ENCODE peak calls at places on chromosome 6, in six cellular contexts. G is GM12878, H is H1, D is HepG2, W is GM12891, C is K562. S is an unnamed sample.

GRCh38 chr6:144285798-144286502 is 815 bp downstream of the UTRN start:
- DNase-seq in G (no peak), H (no peak), D (peak), W (peak), C (no peak), S (peak)

GRCh38 chr6:6486595-6486994 is 101.9 kb upstream of the LY86 start:
- DNase-seq in G (no peak), H (no peak), D (no peak), W (no peak), C (no peak), S (no peak)

GRCh38 chr6:3433005-3433404 is 23.8 kb downstream of the SLC22A23 start:
- DNase-seq in G (no peak), H (no peak), D (no peak), W (no peak), C (no peak), S (no peak)

GRCh38 chr6:139119553-139119952 is 15.3 kb upstream of the HECA start:
- DNase-seq in G (no peak), H (no peak), D (no peak), W (no peak), C (no peak), S (no peak)

GRCh38 chr6:22042713-22043112 is 254.1 kb downstream of the PRL start:
- DNase-seq in G (no peak), H (no peak), D (no peak), W (no peak), C (no peak), S (no peak)

GRCh38 chr6:166556871-166557322 is 29.6 kb downstream of the RAMACL start:
- DNase-seq in G (no peak), H (no peak), D (no peak), W (no peak), C (no peak), S (no peak)

GRCh38 chr6:145734486-145735355 is 599 bp downstream of the EPM2A start:
- DNase-seq in G (no peak), H (peak), D (peak), W (peak), C (peak), S (peak)

GRCh38 chr6:20791932-20792331 is 257.7 kb downstream of the CDKAL1 start:
- DNase-seq in G (no peak), H (no peak), D (no peak), W (no peak), C (no peak), S (no peak)

GRCh38 chr6:154767419-154767818 is 34.2 kb downstream of the SCAF8 start:
- DNase-seq in G (no peak), H (no peak), D (no peak), W (no peak), C (no peak), S (no peak)

GRCh38 chr6:155466546-155466945 is 10.9 kb upstream of the NOX3 start:
- DNase-seq in G (no peak), H (no peak), D (no peak), W (no peak), C (no peak), S (no peak)

GRCh38 chr6:132511836-132512230 is 1.1 kb downstream of the STX7 start:
- DNase-seq in G (no peak), H (no peak), D (no peak), W (no peak), C (no peak), S (no peak)

GRCh38 chr6:16302721-16303552 is 64.5 kb downstream of the GMPR start:
- DNase-seq in G (no peak), H (no peak), D (peak), W (no peak), C (no peak), S (no peak)

DNA sequence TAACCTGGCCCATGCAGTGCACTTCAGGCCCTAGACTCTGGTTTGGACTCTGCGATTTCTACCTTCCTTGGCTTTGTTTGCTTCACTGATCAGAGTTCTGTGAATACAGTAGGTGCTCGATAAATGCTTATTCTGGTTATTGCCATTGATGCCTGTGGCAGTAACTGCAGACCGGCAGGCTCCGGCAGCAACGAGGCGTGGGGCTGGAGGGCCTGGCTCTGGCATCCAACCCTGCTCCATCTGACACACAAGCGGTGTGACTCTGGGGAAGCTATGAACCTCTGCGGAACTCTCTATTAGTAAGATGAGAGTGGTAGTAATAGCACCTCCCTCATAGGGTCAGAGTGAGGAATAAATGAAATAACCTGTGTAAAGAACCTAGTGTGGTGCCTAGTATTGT is 66.1 kb downstream of the PLG start:
- DNase-seq in G (no peak), H (no peak), D (no peak), W (no peak), C (no peak), S (no peak)
- TF ChIP-seq TAF1 in G (no peak), H (no peak), D (no peak), W (no peak), C (no peak), S (no peak)

DNA sequence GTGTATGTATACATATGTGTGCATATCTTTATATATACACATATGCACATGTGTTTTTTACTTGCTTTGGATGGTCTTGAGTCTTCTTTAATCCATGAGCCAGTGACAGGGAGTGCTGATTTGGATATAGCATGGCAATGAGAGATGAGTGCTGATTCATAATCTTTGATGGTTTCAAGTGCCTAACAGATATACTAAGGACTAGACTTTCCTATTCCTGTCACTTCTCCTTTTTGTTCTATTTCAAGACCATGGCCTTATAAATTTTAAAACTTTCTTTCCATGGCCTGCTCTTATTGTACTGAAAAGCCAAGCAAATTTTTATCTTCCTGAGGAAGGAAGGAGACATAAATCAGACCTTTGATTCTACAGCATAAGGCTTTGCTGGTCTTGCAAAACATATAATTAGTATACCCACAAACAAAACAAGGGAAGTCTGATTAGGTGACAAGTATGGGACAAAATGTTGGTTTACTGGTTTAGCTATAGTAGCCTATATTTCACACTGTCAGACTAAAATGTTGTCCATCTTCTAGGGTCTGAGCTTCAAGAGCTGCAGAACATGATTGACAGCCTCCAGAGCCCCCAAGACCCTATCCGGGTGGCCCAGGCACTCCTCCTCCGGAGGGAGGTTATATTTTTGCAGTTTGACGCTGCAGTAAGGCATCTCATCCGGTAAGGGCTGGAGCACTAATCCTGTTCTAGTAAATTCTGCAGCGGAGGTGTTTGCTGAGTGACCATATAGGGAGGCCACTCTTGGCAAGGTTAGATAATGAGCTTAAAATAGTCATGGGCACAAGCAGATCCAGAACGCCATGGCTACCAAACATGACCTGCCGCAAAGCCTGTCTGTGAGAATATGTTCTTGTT is 82.3 kb downstream of the CD164 start:
- DNase-seq in G (no peak), H (no peak), D (no peak), W (no peak), C (no peak), S (no peak)
- TF ChIP-seq POLR2A in G (no peak), H (no peak), D (no peak), W (no peak), C (no peak), S (no peak)

GRCh38 chr6:150589828-150590227 is 9.9 kb upstream of the PLEKHG1 start:
- DNase-seq in G (no peak), H (no peak), D (no peak), W (no peak), C (no peak), S (no peak)

GRCh38 chr6:150586850-150587359 is 12.8 kb upstream of the PLEKHG1 start:
- DNase-seq in G (no peak), H (no peak), D (no peak), W (no peak), C (no peak), S (no peak)

GRCh38 chr6:150590448-150590847 is 9.2 kb upstream of the PLEKHG1 start:
- DNase-seq in G (no peak), H (no peak), D (no peak), W (no peak), C (no peak), S (no peak)

GRCh38 chr6:150587637-150588036 is 12.0 kb upstream of the PLEKHG1 start:
- DNase-seq in G (no peak), H (no peak), D (no peak), W (no peak), C (no peak), S (no peak)

GRCh38 chr6:150588862-150589499 is 10.7 kb upstream of the PLEKHG1 start:
- DNase-seq in G (no peak), H (no peak), D (no peak), W (no peak), C (no peak), S (no peak)
- TF ChIP-seq TAF1 in G (no peak), H (no peak), D (no peak), W (no peak), C (no peak), S (no peak)

GRCh38 chr6:167750956-167751358 is 75.8 kb upstream of the AFDN start:
- DNase-seq in G (no peak), H (no peak), D (peak), W (no peak), C (no peak), S (no peak)
- TF ChIP-seq POLR2A in G (no peak), H (no peak), D (no peak), W (no peak), C (no peak), S (no peak)

DNA sequence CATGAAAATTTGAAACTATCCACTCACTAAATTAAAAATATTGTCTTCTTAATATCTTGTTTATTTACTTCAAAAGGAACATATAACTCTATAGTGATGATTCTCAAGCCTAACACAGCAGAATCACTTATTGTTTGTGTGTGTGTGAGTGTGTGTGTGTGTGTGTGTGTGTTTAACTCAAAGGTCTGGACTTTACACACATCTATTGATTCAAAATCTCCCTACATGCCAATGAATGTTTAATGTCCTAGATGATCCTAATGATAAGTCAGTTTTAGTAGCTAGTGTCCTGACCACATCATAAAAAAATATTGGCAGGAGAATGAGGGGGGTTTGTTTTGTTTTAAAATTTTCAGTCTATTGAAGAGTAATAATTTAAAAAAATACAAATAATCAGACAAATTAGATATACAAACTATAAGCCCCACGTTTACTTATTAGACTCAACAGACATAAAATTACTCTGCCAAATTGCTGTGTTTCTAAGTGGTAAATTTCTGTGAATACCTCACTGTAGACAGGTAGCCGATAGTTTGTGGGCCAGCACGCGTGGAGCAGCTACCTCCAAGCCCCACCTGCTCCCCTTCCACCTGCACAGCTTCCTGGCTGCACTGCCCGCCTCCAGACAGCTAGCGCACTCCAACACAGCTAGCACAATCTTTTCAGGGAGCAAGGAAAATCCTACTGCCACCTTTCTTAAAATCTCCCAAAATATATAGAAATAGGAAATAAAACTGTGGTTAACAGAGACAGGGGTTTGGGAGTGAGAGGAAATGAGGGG is 349.6 kb downstream of the PKHD1 start:
- DNase-seq in G (no peak), H (no peak), D (peak), W (no peak), C (no peak), S (no peak)
- TF ChIP-seq TAF1 in G (no peak), H (no peak), D (no peak), W (no peak), C (no peak), S (no peak)